ENCODE peak calls at places on chromosome 2, in ten cellular contexts. One of them, this sample, is unnamed.

GRCh38 chr2:96701636-96702035 is 38.2 kb downstream of the LMAN2L start:
- DNase-seq in upper lobe of right lung: no peak
- DNase-seq in colonic mucosa: no peak
- DNase-seq in heart right ventricle: no peak
- DNase-seq in heart left ventricle: no peak
- DNase-seq in ovary: no peak
- DNase-seq in left lung: no peak
- DNase-seq in HCT116: no peak
- DNase-seq in cardiac muscle cell: no peak
- DNase-seq in naive thymus-derived CD4-positive, alpha-beta T cell: no peak
- DNase-seq in this sample: no peak

GRCh38 chr2:159903404-159904126 is 105.6 kb upstream of the CD302 start:
- DNase-seq in heart left ventricle: peak; percentile 22
- DNase-seq in ovary: no peak
- DNase-seq in naive thymus-derived CD4-positive, alpha-beta T cell: peak; percentile 77
- DNase-seq in colonic mucosa: peak; percentile 68
- DNase-seq in heart right ventricle: peak; percentile 14
- DNase-seq in HCT116: no peak
- DNase-seq in upper lobe of right lung: no peak
- DNase-seq in cardiac muscle cell: no peak
- DNase-seq in left lung: peak; percentile 46
- DNase-seq in this sample: no peak

GRCh38 chr2:3305952-3306351 is 71.7 kb downstream of the EIPR1 start:
- DNase-seq in naive thymus-derived CD4-positive, alpha-beta T cell: no peak
- DNase-seq in cardiac muscle cell: no peak
- DNase-seq in heart left ventricle: no peak
- DNase-seq in heart right ventricle: no peak
- DNase-seq in colonic mucosa: peak; percentile 30
- DNase-seq in HCT116: no peak
- DNase-seq in ovary: no peak
- DNase-seq in left lung: no peak
- DNase-seq in upper lobe of right lung: no peak
- DNase-seq in this sample: no peak

GRCh38 chr2:8966123-8966908 is 37.2 kb downstream of the MBOAT2 start:
- DNase-seq in cardiac muscle cell: no peak
- DNase-seq in naive thymus-derived CD4-positive, alpha-beta T cell: no peak
- DNase-seq in HCT116: no peak
- DNase-seq in ovary: no peak
- DNase-seq in upper lobe of right lung: no peak
- DNase-seq in heart right ventricle: no peak
- DNase-seq in colonic mucosa: no peak
- DNase-seq in heart left ventricle: no peak
- DNase-seq in left lung: no peak
- DNase-seq in this sample: no peak

GRCh38 chr2:30708491-30709290 is 98.6 kb downstream of the CAPN13 start:
- DNase-seq in ovary: no peak
- DNase-seq in HCT116: no peak
- DNase-seq in left lung: no peak
- DNase-seq in heart right ventricle: no peak
- DNase-seq in heart left ventricle: no peak
- DNase-seq in upper lobe of right lung: peak; percentile 35
- DNase-seq in naive thymus-derived CD4-positive, alpha-beta T cell: no peak
- DNase-seq in colonic mucosa: peak; percentile 29
- DNase-seq in cardiac muscle cell: no peak
- DNase-seq in this sample: no peak

GRCh38 chr2:120625865-120626560 is 109.7 kb upstream of the GLI2 start:
- DNase-seq in colonic mucosa: no peak
- DNase-seq in heart right ventricle: no peak
- DNase-seq in ovary: no peak
- DNase-seq in naive thymus-derived CD4-positive, alpha-beta T cell: no peak
- DNase-seq in cardiac muscle cell: no peak
- DNase-seq in left lung: peak; percentile 87
- DNase-seq in heart left ventricle: no peak
- DNase-seq in upper lobe of right lung: peak; percentile 89
- DNase-seq in HCT116: no peak
- DNase-seq in this sample: no peak

GRCh38 chr2:108278631-108279030 is 10.1 kb upstream of the SULT1C2 start:
- DNase-seq in heart left ventricle: no peak
- DNase-seq in ovary: no peak
- DNase-seq in cardiac muscle cell: no peak
- DNase-seq in left lung: no peak
- DNase-seq in HCT116: no peak
- DNase-seq in heart right ventricle: no peak
- DNase-seq in upper lobe of right lung: no peak
- DNase-seq in naive thymus-derived CD4-positive, alpha-beta T cell: no peak
- DNase-seq in colonic mucosa: no peak
- DNase-seq in this sample: no peak

GRCh38 chr2:187442378-187442777 is 5.7 kb downstream of the CALCRL start:
- DNase-seq in left lung: no peak
- DNase-seq in ovary: no peak
- DNase-seq in upper lobe of right lung: no peak
- DNase-seq in HCT116: no peak
- DNase-seq in naive thymus-derived CD4-positive, alpha-beta T cell: no peak
- DNase-seq in heart left ventricle: no peak
- DNase-seq in cardiac muscle cell: no peak
- DNase-seq in heart right ventricle: no peak
- DNase-seq in colonic mucosa: no peak
- DNase-seq in this sample: peak; percentile 4

GRCh38 chr2:134657650-134658250 is 61.0 kb downstream of the TMEM163 start:
- DNase-seq in cardiac muscle cell: peak; percentile 23
- DNase-seq in heart right ventricle: no peak
- DNase-seq in HCT116: peak; percentile 10
- DNase-seq in colonic mucosa: no peak
- DNase-seq in left lung: no peak
- DNase-seq in heart left ventricle: no peak
- DNase-seq in upper lobe of right lung: no peak
- DNase-seq in ovary: no peak
- DNase-seq in naive thymus-derived CD4-positive, alpha-beta T cell: no peak
- DNase-seq in this sample: no peak

GRCh38 chr2:27320958-27321543 is 1.8 kb downstream of the MPV17 start:
- DNase-seq in heart right ventricle: peak; percentile 63
- DNase-seq in upper lobe of right lung: peak; percentile 76
- DNase-seq in left lung: peak; percentile 83
- DNase-seq in naive thymus-derived CD4-positive, alpha-beta T cell: no peak
- DNase-seq in HCT116: peak; percentile 98
- DNase-seq in heart left ventricle: peak; percentile 75
- DNase-seq in cardiac muscle cell: no peak
- DNase-seq in ovary: peak; percentile 28
- DNase-seq in colonic mucosa: peak; percentile 50
- DNase-seq in this sample: peak; percentile 50

GRCh38 chr2:33204945-33205344 is 258.2 kb downstream of the LTBP1 start:
- DNase-seq in heart right ventricle: no peak
- DNase-seq in ovary: no peak
- DNase-seq in heart left ventricle: no peak
- DNase-seq in HCT116: no peak
- DNase-seq in naive thymus-derived CD4-positive, alpha-beta T cell: no peak
- DNase-seq in left lung: no peak
- DNase-seq in upper lobe of right lung: no peak
- DNase-seq in colonic mucosa: no peak
- DNase-seq in cardiac muscle cell: no peak
- DNase-seq in this sample: no peak

GRCh38 chr2:83565231-83566025 is 893.7 kb downstream of the SUCLG1 start:
- DNase-seq in left lung: no peak
- DNase-seq in ovary: no peak
- DNase-seq in colonic mucosa: no peak
- DNase-seq in naive thymus-derived CD4-positive, alpha-beta T cell: no peak
- DNase-seq in heart right ventricle: no peak
- DNase-seq in cardiac muscle cell: no peak
- DNase-seq in HCT116: no peak
- DNase-seq in heart left ventricle: no peak
- DNase-seq in upper lobe of right lung: no peak
- DNase-seq in this sample: no peak

GRCh38 chr2:94923196-94923595 is 52.0 kb downstream of the TEKT4 start:
- DNase-seq in naive thymus-derived CD4-positive, alpha-beta T cell: no peak
- DNase-seq in heart left ventricle: no peak
- DNase-seq in upper lobe of right lung: no peak
- DNase-seq in ovary: no peak
- DNase-seq in heart right ventricle: no peak
- DNase-seq in HCT116: no peak
- DNase-seq in left lung: no peak
- DNase-seq in colonic mucosa: no peak
- DNase-seq in cardiac muscle cell: no peak
- DNase-seq in this sample: no peak

GRCh38 chr2:37219046-37219445 is 12.3 kb downstream of the CEBPZ start:
- DNase-seq in left lung: no peak
- DNase-seq in HCT116: no peak
- DNase-seq in heart left ventricle: no peak
- DNase-seq in naive thymus-derived CD4-positive, alpha-beta T cell: no peak
- DNase-seq in colonic mucosa: no peak
- DNase-seq in ovary: no peak
- DNase-seq in upper lobe of right lung: no peak
- DNase-seq in cardiac muscle cell: no peak
- DNase-seq in heart right ventricle: no peak
- DNase-seq in this sample: no peak
- H3K36me3 ChIP-seq in left lung: peaks cover 93% of the 10 kb centered on the region
- H3K36me3 ChIP-seq in HCT116: peaks cover 62% of the 10 kb centered on the region
- H3K36me3 ChIP-seq in heart left ventricle: peaks cover 95% of the 10 kb centered on the region
- H3K36me3 ChIP-seq in naive thymus-derived CD4-positive, alpha-beta T cell: peaks cover 47% of the 10 kb centered on the region
- H3K36me3 ChIP-seq in colonic mucosa: no peaks in the 10 kb centered on the region
- H3K36me3 ChIP-seq in ovary: no peaks in the 10 kb centered on the region
- H3K36me3 ChIP-seq in upper lobe of right lung: peaks cover 85% of the 10 kb centered on the region
- H3K36me3 ChIP-seq in cardiac muscle cell: peaks cover 66% of the 10 kb centered on the region
- H3K36me3 ChIP-seq in heart right ventricle: peaks cover 57% of the 10 kb centered on the region
- H3K36me3 ChIP-seq in this sample: peaks cover 86% of the 10 kb centered on the region

DNA sequence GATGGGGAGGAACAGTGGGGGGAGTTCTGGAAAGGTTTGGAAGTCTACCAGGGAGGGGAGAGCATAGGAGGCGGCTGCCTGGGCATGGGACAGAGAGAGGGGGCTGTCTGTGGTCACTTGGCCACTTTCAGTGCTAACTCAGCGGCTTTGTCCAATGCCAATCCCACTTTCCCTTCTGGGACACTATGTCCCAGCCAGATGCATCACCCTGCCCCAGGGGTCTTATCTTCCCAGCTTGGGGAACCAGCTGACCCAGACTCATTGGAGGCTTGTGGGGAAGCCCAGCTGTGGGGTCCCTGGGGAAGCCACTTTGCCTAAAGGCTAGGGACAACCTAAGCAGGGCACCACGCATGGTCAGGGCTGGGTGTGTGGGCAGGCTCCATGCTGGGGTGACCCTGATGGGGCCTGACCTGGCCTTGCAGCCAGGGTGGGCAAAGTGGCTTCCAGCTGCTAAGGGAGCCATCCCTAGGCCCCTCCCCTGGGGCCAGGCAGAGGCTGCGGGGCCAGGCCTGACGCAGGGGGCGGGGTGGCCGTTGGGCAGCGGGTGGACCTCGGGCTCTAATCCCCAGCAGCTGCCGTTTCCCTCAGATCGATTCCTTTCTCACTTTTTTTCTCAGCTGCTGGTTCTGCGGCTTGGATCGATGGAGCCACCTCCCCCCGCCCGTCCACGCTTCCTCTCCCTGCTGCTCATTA is 1.6 kb upstream of the ASIC4 start:
- DNase-seq in heart right ventricle: no peak
- DNase-seq in upper lobe of right lung: no peak
- DNase-seq in left lung: no peak
- DNase-seq in ovary: no peak
- DNase-seq in heart left ventricle: no peak
- DNase-seq in naive thymus-derived CD4-positive, alpha-beta T cell: no peak
- DNase-seq in HCT116: no peak
- DNase-seq in colonic mucosa: no peak
- DNase-seq in cardiac muscle cell: no peak
- DNase-seq in this sample: no peak
- H3K4me1 ChIP-seq in heart right ventricle: peaks cover 50% of the 10 kb centered on the region
- H3K4me1 ChIP-seq in upper lobe of right lung: peaks cover 3% of the 10 kb centered on the region
- H3K4me1 ChIP-seq in left lung: peaks cover 17% of the 10 kb centered on the region
- H3K4me1 ChIP-seq in ovary: peaks cover 6% of the 10 kb centered on the region
- H3K4me1 ChIP-seq in heart left ventricle: peaks cover 14% of the 10 kb centered on the region
- H3K4me1 ChIP-seq in naive thymus-derived CD4-positive, alpha-beta T cell: no peaks in the 10 kb centered on the region
- H3K4me1 ChIP-seq in HCT116: peaks cover 19% of the 10 kb centered on the region
- H3K4me1 ChIP-seq in colonic mucosa: no peaks in the 10 kb centered on the region
- H3K4me1 ChIP-seq in cardiac muscle cell: peaks cover 61% of the 10 kb centered on the region
- H3K4me1 ChIP-seq in this sample: peaks cover 4% of the 10 kb centered on the region

DNA sequence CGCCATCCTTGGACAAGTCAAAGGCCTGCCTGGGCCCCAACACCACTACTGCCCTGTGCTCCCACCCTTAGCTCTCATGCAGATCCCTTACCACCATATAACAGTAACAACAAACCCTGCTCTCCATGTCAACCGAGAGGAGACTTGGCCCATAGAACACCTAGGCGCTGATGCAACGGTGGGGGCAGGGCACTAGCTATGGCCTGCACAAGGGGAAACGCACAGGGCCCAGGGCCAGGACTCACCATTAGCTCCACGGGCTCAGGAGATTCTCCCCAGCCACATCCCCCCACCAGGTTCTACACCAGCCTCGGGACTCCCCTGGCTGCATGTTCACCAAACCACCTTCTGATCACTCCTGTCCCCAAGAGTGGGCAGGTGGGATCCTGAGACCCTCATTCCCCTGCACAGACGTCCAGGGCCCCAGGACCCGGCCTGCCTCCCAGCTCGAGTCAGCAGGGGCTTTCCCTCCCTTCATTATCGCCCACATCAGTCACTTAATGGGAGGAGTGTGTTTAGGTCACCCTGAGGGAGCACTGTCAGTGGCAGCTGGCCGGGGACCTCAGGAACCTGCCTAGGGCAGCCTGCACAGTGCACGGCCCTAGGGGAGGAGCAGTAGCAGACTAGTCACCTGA is 29.3 kb downstream of the ANKMY1 start:
- DNase-seq in upper lobe of right lung: no peak
- DNase-seq in heart right ventricle: no peak
- DNase-seq in HCT116: no peak
- DNase-seq in naive thymus-derived CD4-positive, alpha-beta T cell: no peak
- DNase-seq in colonic mucosa: no peak
- DNase-seq in ovary: no peak
- DNase-seq in cardiac muscle cell: no peak
- DNase-seq in left lung: no peak
- DNase-seq in heart left ventricle: no peak
- DNase-seq in this sample: no peak
- H3K9me3 ChIP-seq in upper lobe of right lung: peaks cover 12% of the 10 kb centered on the region
- H3K9me3 ChIP-seq in heart right ventricle: peaks cover 6% of the 10 kb centered on the region
- H3K9me3 ChIP-seq in HCT116: peaks cover 41% of the 10 kb centered on the region
- H3K9me3 ChIP-seq in naive thymus-derived CD4-positive, alpha-beta T cell: peaks cover 14% of the 10 kb centered on the region
- H3K9me3 ChIP-seq in colonic mucosa: no peaks in the 10 kb centered on the region
- H3K9me3 ChIP-seq in ovary: no peaks in the 10 kb centered on the region
- H3K9me3 ChIP-seq in cardiac muscle cell: no peaks in the 10 kb centered on the region
- H3K9me3 ChIP-seq in left lung: peaks cover 56% of the 10 kb centered on the region
- H3K9me3 ChIP-seq in heart left ventricle: peaks cover 18% of the 10 kb centered on the region
- H3K9me3 ChIP-seq in this sample: peaks cover 19% of the 10 kb centered on the region

DNA sequence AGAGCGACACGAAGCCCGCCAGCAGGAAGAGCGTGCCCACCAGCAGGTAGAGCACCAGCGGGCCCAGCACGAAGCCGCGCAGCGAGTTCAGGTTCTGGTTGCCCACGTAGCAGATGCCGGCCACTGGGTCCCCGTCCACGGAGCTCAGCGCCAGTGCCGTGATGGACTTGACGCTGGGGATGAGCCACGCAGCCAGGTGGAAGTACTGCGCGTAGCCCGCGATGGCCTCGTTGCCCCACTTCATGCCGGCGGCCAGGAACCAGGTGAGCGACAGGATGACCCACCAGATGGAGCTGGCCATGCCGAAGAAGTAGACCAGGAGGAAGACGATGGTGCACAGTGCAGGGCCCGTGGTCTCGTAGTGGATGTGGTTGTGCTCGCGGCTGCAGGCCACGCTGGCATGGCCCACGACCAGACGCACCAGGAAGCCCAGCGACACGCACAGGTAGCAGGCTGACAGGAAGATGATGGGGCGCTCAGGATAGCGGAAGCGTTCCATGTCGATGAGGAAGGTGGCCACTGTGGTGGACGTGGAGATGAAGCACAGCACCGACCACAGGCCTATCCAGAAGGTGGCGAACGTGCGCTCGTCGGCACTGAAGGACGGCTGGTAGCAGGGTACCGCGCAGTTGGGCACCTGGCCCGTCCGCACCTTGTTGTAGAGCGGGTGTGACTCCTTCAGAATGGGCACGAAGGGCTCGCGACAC is 2.1 kb downstream of the FZD5 start:
- DNase-seq in ovary: peak; percentile 36
- DNase-seq in heart right ventricle: peak; percentile 45
- DNase-seq in left lung: peak; percentile 75
- DNase-seq in heart left ventricle: peak; percentile 32
- DNase-seq in cardiac muscle cell: peak; percentile 40
- DNase-seq in naive thymus-derived CD4-positive, alpha-beta T cell: no peak
- DNase-seq in colonic mucosa: peak; percentile 74
- DNase-seq in upper lobe of right lung: peak; percentile 86
- DNase-seq in HCT116: no peak
- DNase-seq in this sample: no peak
- H3K36me3 ChIP-seq in ovary: no peaks in the 10 kb centered on the region
- H3K36me3 ChIP-seq in heart right ventricle: no peaks in the 10 kb centered on the region
- H3K36me3 ChIP-seq in left lung: peaks cover 34% of the 10 kb centered on the region
- H3K36me3 ChIP-seq in heart left ventricle: peaks cover 10% of the 10 kb centered on the region
- H3K36me3 ChIP-seq in cardiac muscle cell: no peaks in the 10 kb centered on the region
- H3K36me3 ChIP-seq in naive thymus-derived CD4-positive, alpha-beta T cell: no peaks in the 10 kb centered on the region
- H3K36me3 ChIP-seq in colonic mucosa: no peaks in the 10 kb centered on the region
- H3K36me3 ChIP-seq in upper lobe of right lung: peaks cover 22% of the 10 kb centered on the region
- H3K36me3 ChIP-seq in HCT116: no peaks in the 10 kb centered on the region
- H3K36me3 ChIP-seq in this sample: peaks cover 37% of the 10 kb centered on the region

This sample was measured in HAP-1.